ENCODE peak calls at places on chromosomes 6 and 20, in four cellular contexts. F is activated T-cell treated with anti-CD3 and anti-CD28 coated beads for 48 hours, Z is hypothalamus, K is T-helper 1 cell. O is an unnamed sample.

GRCh38 chr6:111642463-111643158 is 36.9 kb upstream of the TRAF3IP2 start:
- DNase-seq in F (peak; percentile 19), Z (no peak), K (no peak), O (peak; percentile 47)

GRCh38 chr6:37928217-37928616 is 108.7 kb downstream of the ZFAND3 start:
- DNase-seq in F (no peak), Z (no peak), K (no peak), O (no peak)

GRCh38 chr6:133594551-133594950 is 294.4 kb upstream of the TCF21 start:
- DNase-seq in F (no peak), Z (no peak), K (no peak), O (no peak)

GRCh38 chr6:130890531-130890950 is 63.3 kb downstream of the SMLR1 start:
- DNase-seq in F (no peak), Z (no peak), K (no peak), O (no peak)

GRCh38 chr20:631091-631490 is 21.0 kb upstream of the TCF15 start:
- DNase-seq in F (no peak), Z (no peak), K (no peak), O (no peak)

GRCh38 chr6:40328376-40328987 is 258.7 kb downstream of the LRFN2 start:
- DNase-seq in F (peak; percentile 19), Z (no peak), K (no peak), O (no peak)

GRCh38 chr6:113859349-113860164 is 2.4 kb downstream of the MARCKS start:
- DNase-seq in F (no peak), Z (no peak), K (no peak), O (no peak)

GRCh38 chr20:62822788-62823651 is 6.2 kb downstream of the COL9A3 start:
- DNase-seq in F (peak; percentile 59), Z (no peak), K (no peak), O (no peak)

GRCh38 chr6:111591370-111591900 is 14.2 kb downstream of the TRAF3IP2 start:
- DNase-seq in F (no peak), Z (no peak), K (no peak), O (no peak)

O was measured in glomerular endothelial cell.